ENCODE peak calls at places on chromosomes 2 and 18, in five cellular contexts. One of them, this sample, is unnamed.
A peak's percentile ranks its signal among the peaks of the same experiment; 100 is the strongest.

GRCh38 chr2:28137221-28137620 is 246.7 kb downstream of the BABAM2 start:
- DNase-seq in astrocyte of the spinal cord: peak; percentile 91
- DNase-seq in H9: no peak
- DNase-seq in H7: no peak
- DNase-seq in MM.1S: no peak
- DNase-seq in this sample: no peak

GRCh38 chr2:128367601-128368359 is 49.1 kb upstream of the HS6ST1 start:
- DNase-seq in astrocyte of the spinal cord: no peak
- DNase-seq in H9: no peak
- DNase-seq in H7: no peak
- DNase-seq in MM.1S: no peak
- DNase-seq in this sample: no peak

GRCh38 chr2:225993430-225993829 is 593.9 kb downstream of the NYAP2 start:
- DNase-seq in astrocyte of the spinal cord: peak; percentile 42
- DNase-seq in H9: no peak
- DNase-seq in H7: no peak
- DNase-seq in MM.1S: no peak
- DNase-seq in this sample: no peak

GRCh38 chr2:208545398-208546042 is 138.9 kb downstream of the PTH2R start:
- DNase-seq in astrocyte of the spinal cord: no peak
- DNase-seq in H9: peak; percentile 29
- DNase-seq in H7: no peak
- DNase-seq in MM.1S: peak; percentile 28
- DNase-seq in this sample: peak; percentile 88

GRCh38 chr2:62895632-62896009 is 155.0 kb upstream of the OTX1 start:
- DNase-seq in astrocyte of the spinal cord: no peak
- DNase-seq in H9: no peak
- DNase-seq in H7: no peak
- DNase-seq in MM.1S: no peak
- DNase-seq in this sample: no peak

GRCh38 chr2:10502803-10503107 is 54.6 kb upstream of the ODC1 start:
- DNase-seq in astrocyte of the spinal cord: no peak
- DNase-seq in H9: no peak
- DNase-seq in H7: no peak
- DNase-seq in MM.1S: no peak
- DNase-seq in this sample: no peak

GRCh38 chr2:7180641-7181370 is 263.6 kb downstream of the RNF144A start:
- DNase-seq in astrocyte of the spinal cord: peak; percentile 73
- DNase-seq in H9: no peak
- DNase-seq in H7: peak; percentile 26
- DNase-seq in MM.1S: no peak
- DNase-seq in this sample: no peak

GRCh38 chr2:30031184-30031583 is 109.8 kb upstream of the ALK start:
- DNase-seq in astrocyte of the spinal cord: no peak
- DNase-seq in H9: peak; percentile 38
- DNase-seq in H7: peak; percentile 23
- DNase-seq in MM.1S: no peak
- DNase-seq in this sample: no peak

GRCh38 chr18:47453038-47453437 is 201.6 kb upstream of the SKOR2 start:
- DNase-seq in astrocyte of the spinal cord: no peak
- DNase-seq in H9: no peak
- DNase-seq in H7: no peak
- DNase-seq in MM.1S: no peak
- DNase-seq in this sample: no peak

GRCh38 chr2:136422512-136422911 is 304.6 kb upstream of the CXCR4 start:
- DNase-seq in astrocyte of the spinal cord: no peak
- DNase-seq in H9: no peak
- DNase-seq in H7: no peak
- DNase-seq in MM.1S: peak; percentile 53
- DNase-seq in this sample: no peak

GRCh38 chr18:26919656-26920055 is 54.1 kb upstream of the AQP4 start:
- DNase-seq in astrocyte of the spinal cord: peak; percentile 18
- DNase-seq in H9: no peak
- DNase-seq in H7: no peak
- DNase-seq in MM.1S: no peak
- DNase-seq in this sample: no peak

GRCh38 chr2:128494640-128495321 is 176.1 kb upstream of the HS6ST1 start:
- DNase-seq in astrocyte of the spinal cord: no peak
- DNase-seq in H9: peak; percentile 24
- DNase-seq in H7: peak; percentile 10
- DNase-seq in MM.1S: no peak
- DNase-seq in this sample: no peak

GRCh38 chr18:21669736-21670135 is 34.8 kb downstream of the ABHD3 start:
- DNase-seq in astrocyte of the spinal cord: no peak
- DNase-seq in H9: no peak
- DNase-seq in H7: no peak
- DNase-seq in MM.1S: no peak
- DNase-seq in this sample: no peak

GRCh38 chr2:100179806-100180205 is 37.4 kb upstream of the AFF3 start:
- DNase-seq in astrocyte of the spinal cord: no peak
- DNase-seq in H9: peak; percentile 15
- DNase-seq in H7: no peak
- DNase-seq in MM.1S: no peak
- DNase-seq in this sample: no peak

This sample was measured in NCI-H748 treated with DMSO at 0.1 percent for 48 hours.